ENCODE peak calls at places on chromosomes 1 and 21, in ten cellular contexts. One of them, this sample, is unnamed.

GRCh38 chr1:103170608-103171007 is 62.3 kb upstream of the COL11A1 start:
- DNase-seq in PC-3: no peak
- DNase-seq in AG04449: no peak
- DNase-seq in GM13977: no peak
- DNase-seq in astrocyte: no peak
- DNase-seq in thyroid gland: no peak
- DNase-seq in lower lobe of right lung: no peak
- DNase-seq in H1: no peak
- DNase-seq in AG04450: no peak
- DNase-seq in kidney: peak; percentile 8
- DNase-seq in this sample: peak; percentile 87

GRCh38 chr1:153390938-153391710 is at the start of gene S100A8:
- DNase-seq in PC-3: peak; percentile 82
- DNase-seq in AG04449: no peak
- DNase-seq in GM13977: no peak
- DNase-seq in astrocyte: no peak
- DNase-seq in thyroid gland: peak; percentile 20
- DNase-seq in lower lobe of right lung: peak; percentile 86
- DNase-seq in H1: no peak
- DNase-seq in AG04450: no peak
- DNase-seq in kidney: no peak
- DNase-seq in this sample: no peak

GRCh38 chr1:228833911-228834631 is 98.8 kb downstream of the RHOU start:
- DNase-seq in PC-3: peak; percentile 11
- DNase-seq in AG04449: no peak
- DNase-seq in GM13977: no peak
- DNase-seq in astrocyte: no peak
- DNase-seq in thyroid gland: peak; percentile 53
- DNase-seq in lower lobe of right lung: no peak
- DNase-seq in H1: no peak
- DNase-seq in AG04450: no peak
- DNase-seq in kidney: no peak
- DNase-seq in this sample: peak; percentile 30

GRCh38 chr1:173164686-173165085 is 42.4 kb downstream of the TNFSF4 start:
- DNase-seq in PC-3: no peak
- DNase-seq in AG04449: no peak
- DNase-seq in GM13977: no peak
- DNase-seq in astrocyte: no peak
- DNase-seq in thyroid gland: no peak
- DNase-seq in lower lobe of right lung: no peak
- DNase-seq in H1: peak; percentile 15
- DNase-seq in AG04450: no peak
- DNase-seq in kidney: no peak
- DNase-seq in this sample: no peak

GRCh38 chr1:6259491-6260362 is 1.2 kb downstream of the GPR153 start:
- DNase-seq in PC-3: peak; percentile 92
- DNase-seq in AG04449: no peak
- DNase-seq in GM13977: peak; percentile 94
- DNase-seq in astrocyte: peak; percentile 47
- DNase-seq in thyroid gland: peak; percentile 65
- DNase-seq in lower lobe of right lung: peak; percentile 91
- DNase-seq in H1: no peak
- DNase-seq in AG04450: peak; percentile 23
- DNase-seq in kidney: peak; percentile 94
- DNase-seq in this sample: peak; percentile 77

GRCh38 chr1:47986741-47987140 is 10.4 kb downstream of the TRABD2B start:
- DNase-seq in PC-3: no peak
- DNase-seq in AG04449: no peak
- DNase-seq in GM13977: no peak
- DNase-seq in astrocyte: peak; percentile 2
- DNase-seq in thyroid gland: peak; percentile 30
- DNase-seq in lower lobe of right lung: no peak
- DNase-seq in H1: no peak
- DNase-seq in AG04450: no peak
- DNase-seq in kidney: peak; percentile 66
- DNase-seq in this sample: peak; percentile 27

GRCh38 chr1:24357011-24357410 is 37.9 kb downstream of the GRHL3 start:
- DNase-seq in PC-3: no peak
- DNase-seq in AG04449: no peak
- DNase-seq in GM13977: no peak
- DNase-seq in astrocyte: no peak
- DNase-seq in thyroid gland: no peak
- DNase-seq in lower lobe of right lung: no peak
- DNase-seq in H1: no peak
- DNase-seq in AG04450: no peak
- DNase-seq in kidney: peak; percentile 43
- DNase-seq in this sample: no peak

GRCh38 chr1:184158911-184159701 is 107.6 kb downstream of the TSEN15 start:
- DNase-seq in PC-3: peak; percentile 3
- DNase-seq in AG04449: no peak
- DNase-seq in GM13977: no peak
- DNase-seq in astrocyte: no peak
- DNase-seq in thyroid gland: no peak
- DNase-seq in lower lobe of right lung: no peak
- DNase-seq in H1: no peak
- DNase-seq in AG04450: no peak
- DNase-seq in kidney: no peak
- DNase-seq in this sample: no peak

GRCh38 chr21:16530656-16531055 is 800.9 kb downstream of the USP25 start:
- DNase-seq in PC-3: no peak
- DNase-seq in AG04449: no peak
- DNase-seq in GM13977: no peak
- DNase-seq in astrocyte: no peak
- DNase-seq in thyroid gland: no peak
- DNase-seq in lower lobe of right lung: no peak
- DNase-seq in H1: no peak
- DNase-seq in AG04450: no peak
- DNase-seq in kidney: no peak
- DNase-seq in this sample: no peak

GRCh38 chr21:33309778-33310177 is 15.0 kb upstream of the IFNAR1 start:
- DNase-seq in PC-3: no peak
- DNase-seq in AG04449: no peak
- DNase-seq in GM13977: no peak
- DNase-seq in astrocyte: no peak
- DNase-seq in thyroid gland: no peak
- DNase-seq in lower lobe of right lung: no peak
- DNase-seq in H1: no peak
- DNase-seq in AG04450: no peak
- DNase-seq in kidney: no peak
- DNase-seq in this sample: no peak

GRCh38 chr1:222991177-222991576 is 151.9 kb downstream of the TLR5 start:
- DNase-seq in PC-3: no peak
- DNase-seq in AG04449: no peak
- DNase-seq in GM13977: no peak
- DNase-seq in astrocyte: no peak
- DNase-seq in thyroid gland: no peak
- DNase-seq in lower lobe of right lung: no peak
- DNase-seq in H1: no peak
- DNase-seq in AG04450: no peak
- DNase-seq in kidney: no peak
- DNase-seq in this sample: no peak

GRCh38 chr1:206633708-206634121 is 1.6 kb upstream of the DYRK3 start:
- DNase-seq in PC-3: peak; percentile 83
- DNase-seq in AG04449: no peak
- DNase-seq in GM13977: no peak
- DNase-seq in astrocyte: peak; percentile 90
- DNase-seq in thyroid gland: peak; percentile 10
- DNase-seq in lower lobe of right lung: no peak
- DNase-seq in H1: no peak
- DNase-seq in AG04450: peak; percentile 77
- DNase-seq in kidney: no peak
- DNase-seq in this sample: peak; percentile 88

GRCh38 chr1:119968068-119968492 is 71.8 kb upstream of the ADAM30 start:
- DNase-seq in PC-3: peak; percentile 85
- DNase-seq in AG04449: no peak
- DNase-seq in GM13977: peak; percentile 15
- DNase-seq in astrocyte: no peak
- DNase-seq in thyroid gland: peak; percentile 49
- DNase-seq in lower lobe of right lung: peak; percentile 73
- DNase-seq in H1: peak; percentile 15
- DNase-seq in AG04450: no peak
- DNase-seq in kidney: no peak
- DNase-seq in this sample: peak; percentile 35

GRCh38 chr1:77484334-77484733 is 198.1 kb downstream of the ZZZ3 start:
- DNase-seq in PC-3: peak; percentile 55
- DNase-seq in AG04449: no peak
- DNase-seq in GM13977: no peak
- DNase-seq in astrocyte: no peak
- DNase-seq in thyroid gland: no peak
- DNase-seq in lower lobe of right lung: no peak
- DNase-seq in H1: no peak
- DNase-seq in AG04450: no peak
- DNase-seq in kidney: no peak
- DNase-seq in this sample: no peak

GRCh38 chr1:151370211-151370911 is 2.1 kb downstream of the SELENBP1 start:
- DNase-seq in PC-3: no peak
- DNase-seq in AG04449: no peak
- DNase-seq in GM13977: no peak
- DNase-seq in astrocyte: no peak
- DNase-seq in thyroid gland: peak; percentile 48
- DNase-seq in lower lobe of right lung: peak; percentile 69
- DNase-seq in H1: no peak
- DNase-seq in AG04450: no peak
- DNase-seq in kidney: peak; percentile 73
- DNase-seq in this sample: peak; percentile 35

GRCh38 chr1:9338354-9339250 is 45.9 kb downstream of the SPSB1 start:
- DNase-seq in PC-3: no peak
- DNase-seq in AG04449: no peak
- DNase-seq in GM13977: no peak
- DNase-seq in astrocyte: no peak
- DNase-seq in thyroid gland: peak; percentile 50
- DNase-seq in lower lobe of right lung: peak; percentile 71
- DNase-seq in H1: no peak
- DNase-seq in AG04450: no peak
- DNase-seq in kidney: no peak
- DNase-seq in this sample: peak; percentile 54

GRCh38 chr1:53982034-53982761 is 35.8 kb downstream of the LDLRAD1 start:
- DNase-seq in PC-3: peak; percentile 9
- DNase-seq in AG04449: no peak
- DNase-seq in GM13977: no peak
- DNase-seq in astrocyte: peak; percentile 20
- DNase-seq in thyroid gland: peak; percentile 26
- DNase-seq in lower lobe of right lung: peak; percentile 48
- DNase-seq in H1: peak; percentile 54
- DNase-seq in AG04450: peak; percentile 10
- DNase-seq in kidney: peak; percentile 79
- DNase-seq in this sample: peak; percentile 45

GRCh38 chr1:180219776-180220175 is 10.3 kb upstream of the LHX4 start:
- DNase-seq in PC-3: no peak
- DNase-seq in AG04449: no peak
- DNase-seq in GM13977: no peak
- DNase-seq in astrocyte: no peak
- DNase-seq in thyroid gland: no peak
- DNase-seq in lower lobe of right lung: no peak
- DNase-seq in H1: no peak
- DNase-seq in AG04450: no peak
- DNase-seq in kidney: no peak
- DNase-seq in this sample: no peak

GRCh38 chr1:174051956-174052355 is 29.8 kb upstream of the RC3H1 start:
- DNase-seq in PC-3: no peak
- DNase-seq in AG04449: no peak
- DNase-seq in GM13977: no peak
- DNase-seq in astrocyte: peak; percentile 81
- DNase-seq in thyroid gland: no peak
- DNase-seq in lower lobe of right lung: no peak
- DNase-seq in H1: no peak
- DNase-seq in AG04450: no peak
- DNase-seq in kidney: no peak
- DNase-seq in this sample: no peak

DNA sequence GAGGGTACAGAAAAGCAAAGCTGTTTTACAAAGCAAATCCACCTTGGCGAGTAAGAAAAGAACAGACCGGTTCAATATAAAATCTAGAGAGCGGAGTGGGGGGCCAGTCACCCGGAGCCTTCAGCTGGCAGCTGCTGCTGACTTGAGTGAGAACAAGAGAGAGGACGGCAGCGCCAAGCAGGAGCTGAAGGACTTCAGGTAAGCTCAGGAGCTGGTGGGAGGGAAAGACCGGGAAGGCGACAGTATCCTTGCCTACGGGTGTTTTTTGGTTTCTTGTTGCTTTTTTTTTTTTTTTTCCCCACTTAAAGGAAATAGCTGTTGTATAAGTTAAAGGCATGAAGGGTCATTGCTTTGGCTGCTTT is 82.6 kb downstream of the PRDM2 start:
- DNase-seq in PC-3: no peak
- DNase-seq in AG04449: no peak
- DNase-seq in GM13977: no peak
- DNase-seq in astrocyte: no peak
- DNase-seq in thyroid gland: peak; percentile 92
- DNase-seq in lower lobe of right lung: no peak
- DNase-seq in H1: no peak
- DNase-seq in AG04450: no peak
- DNase-seq in kidney: no peak
- DNase-seq in this sample: no peak
- TF ChIP-seq CTCF in PC-3: no peak
- TF ChIP-seq CTCF in AG04449: no peak
- TF ChIP-seq CTCF in GM13977: no peak
- TF ChIP-seq CTCF in astrocyte: no peak
- TF ChIP-seq CTCF in thyroid gland: no peak
- TF ChIP-seq CTCF in lower lobe of right lung: no peak
- TF ChIP-seq CTCF in H1: no peak
- TF ChIP-seq CTCF in AG04450: no peak
- TF ChIP-seq CTCF in kidney: no peak
- TF ChIP-seq CTCF in this sample: no peak

GRCh38 chr1:155911156-155912055 is at the start of gene RIT1:
- DNase-seq in PC-3: peak; percentile 85
- DNase-seq in AG04449: no peak
- DNase-seq in GM13977: peak; percentile 88
- DNase-seq in astrocyte: peak; percentile 55
- DNase-seq in thyroid gland: peak; percentile 84
- DNase-seq in lower lobe of right lung: peak; percentile 93
- DNase-seq in H1: peak; percentile 62
- DNase-seq in AG04450: no peak
- DNase-seq in kidney: peak; percentile 96
- DNase-seq in this sample: peak; percentile 81
- TF ChIP-seq CTCF in PC-3: no peak
- TF ChIP-seq CTCF in AG04449: no peak
- TF ChIP-seq CTCF in GM13977: no peak
- TF ChIP-seq CTCF in astrocyte: no peak
- TF ChIP-seq CTCF in thyroid gland: no peak
- TF ChIP-seq CTCF in lower lobe of right lung: no peak
- TF ChIP-seq CTCF in H1: no peak
- TF ChIP-seq CTCF in AG04450: peak; percentile 23
- TF ChIP-seq CTCF in kidney: no peak
- TF ChIP-seq CTCF in this sample: no peak

GRCh38 chr1:156746716-156747631 is 4.5 kb downstream of the HDGF start:
- DNase-seq in PC-3: peak; percentile 93
- DNase-seq in AG04449: no peak
- DNase-seq in GM13977: peak; percentile 71
- DNase-seq in astrocyte: peak; percentile 83
- DNase-seq in thyroid gland: peak; percentile 98
- DNase-seq in lower lobe of right lung: peak; percentile 94
- DNase-seq in H1: no peak
- DNase-seq in AG04450: peak; percentile 76
- DNase-seq in kidney: peak; percentile 97
- DNase-seq in this sample: peak; percentile 95
- TF ChIP-seq CTCF in PC-3: peak; percentile 56
- TF ChIP-seq CTCF in AG04449: peak; percentile 5
- TF ChIP-seq CTCF in GM13977: peak; percentile 19
- TF ChIP-seq CTCF in astrocyte: peak; percentile 8
- TF ChIP-seq CTCF in thyroid gland: no peak
- TF ChIP-seq CTCF in lower lobe of right lung: no peak
- TF ChIP-seq CTCF in H1: peak; percentile 37
- TF ChIP-seq CTCF in AG04450: peak; percentile 38
- TF ChIP-seq CTCF in kidney: no peak
- TF ChIP-seq CTCF in this sample: peak; percentile 34

GRCh38 chr1:1943834-1944570 is 24.9 kb upstream of the TMEM52 start:
- DNase-seq in PC-3: peak; percentile 74
- DNase-seq in AG04449: no peak
- DNase-seq in GM13977: peak; percentile 79
- DNase-seq in astrocyte: peak; percentile 15
- DNase-seq in thyroid gland: peak; percentile 57
- DNase-seq in lower lobe of right lung: peak; percentile 69
- DNase-seq in H1: no peak
- DNase-seq in AG04450: no peak
- DNase-seq in kidney: peak; percentile 79
- DNase-seq in this sample: peak; percentile 44
- TF ChIP-seq CTCF in PC-3: peak; percentile 96
- TF ChIP-seq CTCF in AG04449: peak; percentile 89
- TF ChIP-seq CTCF in GM13977: peak; percentile 85
- TF ChIP-seq CTCF in astrocyte: peak; percentile 47
- TF ChIP-seq CTCF in thyroid gland: peak; percentile 68
- TF ChIP-seq CTCF in lower lobe of right lung: peak; percentile 96
- TF ChIP-seq CTCF in H1: peak; percentile 88
- TF ChIP-seq CTCF in AG04450: peak; percentile 74
- TF ChIP-seq CTCF in kidney: peak; percentile 78
- TF ChIP-seq CTCF in this sample: peak; percentile 82